ENCODE peak calls at places on chromosomes 12 and 14, in five cellular contexts. One of them, this sample, is unnamed.

GRCh38 chr12:22101749-22102243 is 55.8 kb downstream of the CMAS start:
- DNase-seq in HEK293T: no peak
- DNase-seq in Right ventricle myocardium superior: peak; percentile 55
- DNase-seq in NCI-H2029: no peak
- DNase-seq in RCC 7860: peak; percentile 77
- DNase-seq in this sample: no peak

GRCh38 chr12:42741771-42742510 is 152.4 kb upstream of the PRICKLE1 start:
- DNase-seq in Right ventricle myocardium superior: no peak
- DNase-seq in RCC 7860: peak; percentile 54
- DNase-seq in NCI-H2029: no peak
- DNase-seq in HEK293T: no peak
- DNase-seq in this sample: no peak

GRCh38 chr12:53483979-53484377 is 15.3 kb downstream of the MAP3K12 start:
- DNase-seq in RCC 7860: no peak
- DNase-seq in HEK293T: no peak
- DNase-seq in Right ventricle myocardium superior: no peak
- DNase-seq in NCI-H2029: no peak
- DNase-seq in this sample: no peak

GRCh38 chr12:57895337-57896138 is 45.8 kb upstream of the ATP23 start:
- DNase-seq in RCC 7860: no peak
- DNase-seq in HEK293T: no peak
- DNase-seq in Right ventricle myocardium superior: no peak
- DNase-seq in NCI-H2029: no peak
- DNase-seq in this sample: no peak

GRCh38 chr14:23481362-23481970 is 12.0 kb downstream of the NGDN start:
- DNase-seq in RCC 7860: no peak
- DNase-seq in Right ventricle myocardium superior: no peak
- DNase-seq in HEK293T: no peak
- DNase-seq in NCI-H2029: no peak
- DNase-seq in this sample: no peak

GRCh38 chr12:88391556-88391955 is 188.7 kb downstream of the KITLG start:
- DNase-seq in NCI-H2029: no peak
- DNase-seq in Right ventricle myocardium superior: no peak
- DNase-seq in HEK293T: no peak
- DNase-seq in RCC 7860: peak; percentile 69
- DNase-seq in this sample: no peak

GRCh38 chr14:53044486-53044885 is 93.6 kb upstream of the FERMT2 start:
- DNase-seq in RCC 7860: no peak
- DNase-seq in HEK293T: no peak
- DNase-seq in Right ventricle myocardium superior: no peak
- DNase-seq in NCI-H2029: no peak
- DNase-seq in this sample: no peak

GRCh38 chr12:5856692-5857091 is 88.4 kb downstream of the ANO2 start:
- DNase-seq in RCC 7860: no peak
- DNase-seq in HEK293T: no peak
- DNase-seq in Right ventricle myocardium superior: no peak
- DNase-seq in NCI-H2029: no peak
- DNase-seq in this sample: no peak

This sample was measured in naive thymus-derived CD4-positive, alpha-beta T cell.